ENCODE peak calls at places on chromosomes 6 and 20, in eight cellular contexts. One of them, this sample, is unnamed.
A peak's percentile ranks its signal among the peaks of the same experiment; 100 is the strongest.

GRCh38 chr20:24990810-24991252 is 1.7 kb downstream of the APMAP start:
- DNase-seq in gastrocnemius medialis: no peak
- DNase-seq in HCT116: no peak
- DNase-seq in uterus: no peak
- DNase-seq in right lobe of liver: no peak
- DNase-seq in IMR-90: no peak
- DNase-seq in body of pancreas: no peak
- DNase-seq in A549: no peak
- DNase-seq in this sample: no peak

GRCh38 chr6:125193208-125193607 is 39.6 kb downstream of the TPD52L1 start:
- DNase-seq in body of pancreas: no peak
- DNase-seq in A549: no peak
- DNase-seq in uterus: no peak
- DNase-seq in gastrocnemius medialis: no peak
- DNase-seq in right lobe of liver: no peak
- DNase-seq in HCT116: no peak
- DNase-seq in IMR-90: no peak
- DNase-seq in this sample: no peak

GRCh38 chr20:13142143-13142542 is 78.9 kb upstream of the ISM1 start:
- DNase-seq in HCT116: no peak
- DNase-seq in A549: no peak
- DNase-seq in gastrocnemius medialis: no peak
- DNase-seq in body of pancreas: no peak
- DNase-seq in uterus: no peak
- DNase-seq in IMR-90: no peak
- DNase-seq in right lobe of liver: no peak
- DNase-seq in this sample: no peak

GRCh38 chr20:8454137-8454712 is 322.2 kb downstream of the PLCB1 start:
- DNase-seq in right lobe of liver: no peak
- DNase-seq in HCT116: peak; percentile 41
- DNase-seq in body of pancreas: no peak
- DNase-seq in gastrocnemius medialis: no peak
- DNase-seq in uterus: no peak
- DNase-seq in A549: peak; percentile 10
- DNase-seq in IMR-90: peak; percentile 97
- DNase-seq in this sample: peak; percentile 22

GRCh38 chr6:165800337-165800736 is 137.3 kb upstream of the PDE10A start:
- DNase-seq in gastrocnemius medialis: no peak
- DNase-seq in body of pancreas: no peak
- DNase-seq in uterus: no peak
- DNase-seq in A549: no peak
- DNase-seq in right lobe of liver: no peak
- DNase-seq in HCT116: no peak
- DNase-seq in IMR-90: no peak
- DNase-seq in this sample: no peak

GRCh38 chr6:161029195-161029809 is 37.7 kb downstream of the MAP3K4 start:
- DNase-seq in IMR-90: peak; percentile 91
- DNase-seq in HCT116: no peak
- DNase-seq in body of pancreas: no peak
- DNase-seq in uterus: no peak
- DNase-seq in A549: no peak
- DNase-seq in gastrocnemius medialis: no peak
- DNase-seq in right lobe of liver: no peak
- DNase-seq in this sample: no peak

GRCh38 chr20:49676581-49677291 is 36.9 kb downstream of the B4GALT5 start:
- DNase-seq in A549: peak; percentile 66
- DNase-seq in right lobe of liver: peak; percentile 34
- DNase-seq in IMR-90: peak; percentile 71
- DNase-seq in uterus: no peak
- DNase-seq in HCT116: no peak
- DNase-seq in body of pancreas: no peak
- DNase-seq in gastrocnemius medialis: peak; percentile 49
- DNase-seq in this sample: no peak

GRCh38 chr20:47922280-47922675 is 137.0 kb upstream of the SULF2 start:
- DNase-seq in gastrocnemius medialis: no peak
- DNase-seq in uterus: no peak
- DNase-seq in IMR-90: peak; percentile 10
- DNase-seq in A549: no peak
- DNase-seq in right lobe of liver: no peak
- DNase-seq in HCT116: no peak
- DNase-seq in body of pancreas: no peak
- DNase-seq in this sample: no peak

GRCh38 chr6:35085359-35086281 is 55.5 kb downstream of the TCP11 start:
- DNase-seq in body of pancreas: no peak
- DNase-seq in HCT116: no peak
- DNase-seq in uterus: peak; percentile 8
- DNase-seq in gastrocnemius medialis: no peak
- DNase-seq in right lobe of liver: no peak
- DNase-seq in IMR-90: no peak
- DNase-seq in A549: no peak
- DNase-seq in this sample: no peak

GRCh38 chr20:60695223-60695622 is 556.8 kb upstream of the CDH4 start:
- DNase-seq in HCT116: no peak
- DNase-seq in right lobe of liver: no peak
- DNase-seq in gastrocnemius medialis: no peak
- DNase-seq in A549: no peak
- DNase-seq in IMR-90: peak; percentile 86
- DNase-seq in body of pancreas: no peak
- DNase-seq in uterus: no peak
- DNase-seq in this sample: no peak

GRCh38 chr20:2357114-2357513 is 23.6 kb upstream of the TGM6 start:
- DNase-seq in HCT116: no peak
- DNase-seq in A549: no peak
- DNase-seq in right lobe of liver: no peak
- DNase-seq in IMR-90: no peak
- DNase-seq in gastrocnemius medialis: no peak
- DNase-seq in body of pancreas: no peak
- DNase-seq in uterus: no peak
- DNase-seq in this sample: no peak

GRCh38 chr6:150915868-150916267 is 50.4 kb downstream of the MTHFD1L start:
- DNase-seq in gastrocnemius medialis: no peak
- DNase-seq in uterus: no peak
- DNase-seq in A549: no peak
- DNase-seq in body of pancreas: no peak
- DNase-seq in right lobe of liver: no peak
- DNase-seq in HCT116: no peak
- DNase-seq in IMR-90: no peak
- DNase-seq in this sample: no peak

GRCh38 chr6:148611213-148611612 is 135.6 kb upstream of the UST start:
- DNase-seq in right lobe of liver: no peak
- DNase-seq in uterus: peak; percentile 79
- DNase-seq in A549: no peak
- DNase-seq in body of pancreas: peak; percentile 64
- DNase-seq in gastrocnemius medialis: peak; percentile 90
- DNase-seq in HCT116: no peak
- DNase-seq in IMR-90: no peak
- DNase-seq in this sample: peak; percentile 59

GRCh38 chr20:10985536-10985935 is 311.7 kb upstream of the JAG1 start:
- DNase-seq in body of pancreas: no peak
- DNase-seq in IMR-90: peak; percentile 76
- DNase-seq in HCT116: no peak
- DNase-seq in uterus: no peak
- DNase-seq in gastrocnemius medialis: no peak
- DNase-seq in right lobe of liver: no peak
- DNase-seq in A549: no peak
- DNase-seq in this sample: no peak

GRCh38 chr6:95094751-95095150 is 482.6 kb upstream of the MANEA start:
- DNase-seq in A549: no peak
- DNase-seq in IMR-90: peak; percentile 71
- DNase-seq in body of pancreas: no peak
- DNase-seq in uterus: no peak
- DNase-seq in HCT116: peak; percentile 46
- DNase-seq in gastrocnemius medialis: no peak
- DNase-seq in right lobe of liver: no peak
- DNase-seq in this sample: no peak

GRCh38 chr6:133067960-133068359 is 173.2 kb upstream of the EYA4 start:
- DNase-seq in A549: no peak
- DNase-seq in IMR-90: no peak
- DNase-seq in uterus: no peak
- DNase-seq in HCT116: no peak
- DNase-seq in body of pancreas: no peak
- DNase-seq in right lobe of liver: no peak
- DNase-seq in gastrocnemius medialis: no peak
- DNase-seq in this sample: no peak

GRCh38 chr6:12546659-12546987 is 169.9 kb upstream of the PHACTR1 start:
- DNase-seq in right lobe of liver: no peak
- DNase-seq in IMR-90: no peak
- DNase-seq in body of pancreas: no peak
- DNase-seq in uterus: no peak
- DNase-seq in gastrocnemius medialis: no peak
- DNase-seq in HCT116: no peak
- DNase-seq in A549: no peak
- DNase-seq in this sample: no peak

GRCh38 chr20:36132802-36133211 is 21.7 kb upstream of the EPB41L1 start:
- DNase-seq in IMR-90: no peak
- DNase-seq in uterus: no peak
- DNase-seq in right lobe of liver: no peak
- DNase-seq in HCT116: no peak
- DNase-seq in gastrocnemius medialis: no peak
- DNase-seq in A549: no peak
- DNase-seq in body of pancreas: no peak
- DNase-seq in this sample: no peak

GRCh38 chr20:41424025-41424424 is 57.4 kb upstream of the EMILIN3 start:
- DNase-seq in gastrocnemius medialis: no peak
- DNase-seq in right lobe of liver: no peak
- DNase-seq in HCT116: no peak
- DNase-seq in A549: no peak
- DNase-seq in uterus: no peak
- DNase-seq in body of pancreas: no peak
- DNase-seq in IMR-90: no peak
- DNase-seq in this sample: no peak

DNA sequence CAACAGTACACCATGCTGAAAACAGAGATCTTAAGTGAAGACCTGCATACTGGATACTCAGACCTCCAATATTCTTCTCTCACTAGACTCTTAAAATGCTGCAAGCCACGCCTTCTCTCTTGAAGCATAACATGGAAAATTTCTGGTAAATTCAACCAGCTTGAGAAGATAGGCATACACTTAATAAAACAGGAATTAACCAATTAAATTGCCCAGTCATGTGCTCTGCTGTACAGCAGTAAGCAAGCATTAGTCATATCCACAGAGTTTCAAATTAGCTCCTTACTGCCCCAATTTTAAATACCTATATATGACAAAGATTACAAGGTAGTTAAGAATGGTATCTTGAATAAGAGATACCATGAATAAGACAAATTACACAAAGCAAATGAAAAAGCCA is 53.8 kb downstream of the C6orf58 start:
- DNase-seq in IMR-90: no peak
- DNase-seq in HCT116: no peak
- DNase-seq in uterus: no peak
- DNase-seq in gastrocnemius medialis: no peak
- DNase-seq in right lobe of liver: no peak
- DNase-seq in A549: no peak
- DNase-seq in body of pancreas: no peak
- DNase-seq in this sample: no peak
- TF ChIP-seq POLR2A in IMR-90: no peak
- TF ChIP-seq POLR2A in HCT116: no peak
- TF ChIP-seq POLR2A in uterus: no peak
- TF ChIP-seq POLR2A in gastrocnemius medialis: no peak
- TF ChIP-seq POLR2A in right lobe of liver: no peak
- TF ChIP-seq POLR2A in A549: no peak
- TF ChIP-seq POLR2A in body of pancreas: no peak
- TF ChIP-seq POLR2A in this sample: no peak

GRCh38 chr6:98384334-98384733 is 450.0 kb upstream of the POU3F2 start:
- DNase-seq in HCT116: no peak
- DNase-seq in IMR-90: no peak
- DNase-seq in right lobe of liver: no peak
- DNase-seq in body of pancreas: no peak
- DNase-seq in A549: no peak
- DNase-seq in gastrocnemius medialis: no peak
- DNase-seq in uterus: no peak
- DNase-seq in this sample: no peak
- H3K27ac ChIP-seq in HCT116: no peak overlapping the region
- H3K27ac ChIP-seq in IMR-90: no peak overlapping the region
- H3K27ac ChIP-seq in right lobe of liver: no peak overlapping the region
- H3K27ac ChIP-seq in body of pancreas: no peak overlapping the region
- H3K27ac ChIP-seq in A549: no peak overlapping the region
- H3K27ac ChIP-seq in gastrocnemius medialis: no peak overlapping the region
- H3K27ac ChIP-seq in uterus: no peak overlapping the region
- H3K27ac ChIP-seq in this sample: no peak overlapping the region

DNA sequence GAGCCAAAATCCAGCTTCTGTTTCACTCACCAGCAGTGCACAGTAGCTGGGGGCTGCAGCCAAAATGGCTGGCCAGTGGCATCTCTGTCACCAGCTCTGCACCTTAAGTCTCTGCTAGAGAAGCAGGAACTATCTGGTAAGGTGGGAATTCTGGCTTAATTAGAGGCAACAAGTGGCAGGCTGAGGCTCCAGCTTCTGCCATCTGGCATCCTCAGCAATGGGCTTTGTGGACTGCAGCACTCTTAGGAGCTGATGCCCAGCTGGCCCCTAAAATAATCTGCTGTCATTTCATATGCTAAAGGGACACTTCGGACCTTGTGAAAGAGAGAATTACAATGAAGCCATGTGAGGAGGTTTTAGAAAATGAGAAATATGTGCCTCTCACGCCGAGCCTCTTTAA is 4.6 kb upstream of the CLDN20 start:
- DNase-seq in uterus: no peak
- DNase-seq in A549: no peak
- DNase-seq in IMR-90: no peak
- DNase-seq in right lobe of liver: no peak
- DNase-seq in body of pancreas: no peak
- DNase-seq in HCT116: no peak
- DNase-seq in gastrocnemius medialis: no peak
- DNase-seq in this sample: no peak
- TF ChIP-seq CTCF in uterus: no peak
- TF ChIP-seq CTCF in A549: no peak
- TF ChIP-seq CTCF in IMR-90: no peak
- TF ChIP-seq CTCF in right lobe of liver: no peak
- TF ChIP-seq CTCF in body of pancreas: no peak
- TF ChIP-seq CTCF in HCT116: no peak
- TF ChIP-seq CTCF in gastrocnemius medialis: no peak
- TF ChIP-seq CTCF in this sample: no peak

DNA sequence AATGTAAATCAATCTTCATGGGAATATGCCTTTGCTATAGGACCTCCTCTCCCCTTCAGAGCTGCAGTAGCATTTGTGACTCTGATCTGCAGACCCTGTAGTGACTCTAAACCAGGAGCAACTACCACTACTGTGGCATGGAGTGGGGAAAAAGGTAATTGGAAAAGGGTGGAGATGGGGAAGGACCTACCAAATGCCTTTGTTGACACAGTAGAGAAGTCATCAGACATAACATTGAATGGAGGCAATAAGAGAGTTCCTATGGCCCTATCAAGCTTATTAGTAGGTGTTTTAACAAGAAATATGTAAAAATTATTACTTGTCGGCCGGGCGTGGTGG is 4.7 kb downstream of the HSPA1A start:
- DNase-seq in body of pancreas: no peak
- DNase-seq in uterus: no peak
- DNase-seq in HCT116: no peak
- DNase-seq in gastrocnemius medialis: no peak
- DNase-seq in A549: no peak
- DNase-seq in IMR-90: no peak
- DNase-seq in right lobe of liver: no peak
- DNase-seq in this sample: no peak
- TF ChIP-seq POLR2A in body of pancreas: no peak
- TF ChIP-seq POLR2A in uterus: no peak
- TF ChIP-seq POLR2A in HCT116: no peak
- TF ChIP-seq POLR2A in gastrocnemius medialis: no peak
- TF ChIP-seq POLR2A in A549: peak; percentile 20
- TF ChIP-seq POLR2A in IMR-90: no peak
- TF ChIP-seq POLR2A in right lobe of liver: no peak
- TF ChIP-seq POLR2A in this sample: no peak

GRCh38 chr6:57173886-57174510 is 1.9 kb downstream of the BAG2 start:
- DNase-seq in A549: peak; percentile 10
- DNase-seq in body of pancreas: no peak
- DNase-seq in IMR-90: peak; percentile 84
- DNase-seq in right lobe of liver: no peak
- DNase-seq in gastrocnemius medialis: no peak
- DNase-seq in HCT116: peak; percentile 36
- DNase-seq in uterus: no peak
- DNase-seq in this sample: no peak
- H3K27ac ChIP-seq in A549: peak overlapping the region; percentile 99
- H3K27ac ChIP-seq in body of pancreas: no peak overlapping the region
- H3K27ac ChIP-seq in IMR-90: peak overlapping the region; percentile 98
- H3K27ac ChIP-seq in right lobe of liver: no peak overlapping the region
- H3K27ac ChIP-seq in gastrocnemius medialis: peak overlapping the region; percentile 90
- H3K27ac ChIP-seq in HCT116: peak overlapping the region; percentile 90
- H3K27ac ChIP-seq in uterus: peak overlapping the region; percentile 98
- H3K27ac ChIP-seq in this sample: peak overlapping the region; percentile 97

This sample was measured in testis.